ENCODE peak calls at places on chromosomes 5 and 9, in seven cellular contexts. T, L, B, V, S, Y and N are unnamed samples.

GRCh38 chr9:125513634-125514413 is 193.2 kb downstream of the MAPKAP1 start:
- DNase-seq in T (peak), L (peak), B (no peak), V (no peak), S (no peak), Y (peak), N (no peak)

GRCh38 chr5:51382508-51382758 is 815 bp upstream of the ISL1 start:
- DNase-seq in T (no peak), L (no peak), B (peak), V (no peak), S (peak), Y (no peak), N (no peak)

GRCh38 chr5:67094476-67095300 is 101.9 kb downstream of the CD180 start:
- DNase-seq in T (peak), L (peak), B (no peak), V (peak), S (peak), Y (no peak), N (no peak)

GRCh38 chr9:105098370-105098769 is 146.1 kb upstream of the SLC44A1 start:
- DNase-seq in T (no peak), L (no peak), B (no peak), V (no peak), S (no peak), Y (no peak), N (no peak)

GRCh38 chr5:181121675-181122561 is 9.1 kb downstream of the OR2V1 start:
- DNase-seq in T (no peak), L (no peak), B (no peak), V (no peak), S (peak), Y (no peak), N (no peak)

GRCh38 chr5:127870914-127871313 is 167.7 kb downstream of the CCDC192 start:
- DNase-seq in T (no peak), L (no peak), B (no peak), V (no peak), S (no peak), Y (no peak), N (no peak)

GRCh38 chr9:96137666-96138429 is 164.1 kb downstream of the HSD17B3 start:
- DNase-seq in T (peak), L (peak), B (no peak), V (no peak), S (peak), Y (no peak), N (no peak)

GRCh38 chr5:6399978-6400910 is 21.9 kb upstream of the MED10 start:
- DNase-seq in T (peak), L (peak), B (no peak), V (no peak), S (no peak), Y (no peak), N (no peak)

GRCh38 chr9:75027187-75028107 is 646 bp downstream of the CARNMT1 start:
- DNase-seq in T (peak), L (peak), B (no peak), V (peak), S (peak), Y (peak), N (peak)

GRCh38 chr5:56986631-56986957 is 34.7 kb upstream of the MIER3 start:
- DNase-seq in T (no peak), L (no peak), B (no peak), V (no peak), S (no peak), Y (no peak), N (no peak)

GRCh38 chr9:121440265-121440664 is 59.4 kb downstream of the GGTA1 start:
- DNase-seq in T (peak), L (no peak), B (no peak), V (no peak), S (peak), Y (no peak), N (no peak)

GRCh38 chr9:35771524-35771923 is 17.4 kb upstream of the MSMP start:
- DNase-seq in T (no peak), L (no peak), B (no peak), V (no peak), S (no peak), Y (no peak), N (no peak)

GRCh38 chr9:124011460-124012301 is at the start of gene LHX2:
- DNase-seq in T (peak), L (peak), B (peak), V (peak), S (peak), Y (peak), N (peak)

GRCh38 chr5:14743601-14744295 is 79.2 kb downstream of the OTULIN start:
- DNase-seq in T (peak), L (no peak), B (no peak), V (no peak), S (no peak), Y (no peak), N (no peak)

GRCh38 chr5:32280656-32281081 is 32.1 kb downstream of the MTMR12 start:
- DNase-seq in T (no peak), L (no peak), B (no peak), V (no peak), S (no peak), Y (no peak), N (no peak)

GRCh38 chr5:74763504-74763903 is 3.4 kb downstream of the GFM2 start:
- DNase-seq in T (peak), L (peak), B (no peak), V (no peak), S (no peak), Y (no peak), N (no peak)

GRCh38 chr5:163033656-163034055 is 403.7 kb upstream of the CCNG1 start:
- DNase-seq in T (no peak), L (no peak), B (no peak), V (no peak), S (no peak), Y (no peak), N (no peak)

GRCh38 chr9:109167716-109168115 is 667 bp upstream of the FRRS1L start:
- DNase-seq in T (no peak), L (no peak), B (no peak), V (no peak), S (no peak), Y (no peak), N (no peak)

GRCh38 chr5:54446169-54446786 is 9.2 kb upstream of the HSPB3 start:
- DNase-seq in T (no peak), L (no peak), B (no peak), V (no peak), S (no peak), Y (no peak), N (no peak)

GRCh38 chr9:110443146-110443877 is 105.6 kb upstream of the TXNDC8 start:
- DNase-seq in T (peak), L (peak), B (no peak), V (no peak), S (no peak), Y (peak), N (no peak)

GRCh38 chr5:172820046-172820767 is 13.8 kb upstream of the ERGIC1 start:
- DNase-seq in T (peak), L (no peak), B (no peak), V (no peak), S (no peak), Y (no peak), N (no peak)

GRCh38 chr5:175658299-175659145 is 651 bp downstream of the HRH2 start:
- DNase-seq in T (no peak), L (no peak), B (peak), V (peak), S (peak), Y (no peak), N (no peak)

GRCh38 chr5:133846478-133847226 is 121.8 kb downstream of the C5orf15 start:
- DNase-seq in T (no peak), L (no peak), B (no peak), V (no peak), S (no peak), Y (no peak), N (no peak)

GRCh38 chr9:70668751-70669150 is 254.3 kb upstream of the KLF9 start:
- DNase-seq in T (no peak), L (no peak), B (no peak), V (no peak), S (no peak), Y (no peak), N (no peak)

GRCh38 chr9:95574176-95574575 is 57.4 kb upstream of the PTCH1 start:
- DNase-seq in T (no peak), L (no peak), B (no peak), V (no peak), S (no peak), Y (no peak), N (no peak)

GRCh38 chr9:134837529-134837928 is 43.1 kb upstream of the FCN2 start:
- DNase-seq in T (peak), L (no peak), B (no peak), V (no peak), S (no peak), Y (no peak), N (no peak)

GRCh38 chr9:130320697-130321080 is 55.1 kb downstream of the HMCN2 start:
- DNase-seq in T (no peak), L (no peak), B (no peak), V (peak), S (peak), Y (no peak), N (peak)

GRCh38 chr9:10252174-10252573 is 360.6 kb downstream of the PTPRD start:
- DNase-seq in T (no peak), L (peak), B (no peak), V (no peak), S (no peak), Y (no peak), N (no peak)

GRCh38 chr9:73667749-73668148 is 516.1 kb downstream of the ANXA1 start:
- DNase-seq in T (no peak), L (peak), B (no peak), V (no peak), S (peak), Y (peak), N (no peak)

GRCh38 chr9:73919712-73920111 is 577.4 kb upstream of the RORB start:
- DNase-seq in T (no peak), L (no peak), B (peak), V (no peak), S (no peak), Y (no peak), N (no peak)

GRCh38 chr5:177478711-177479646 is 5.5 kb upstream of the DBN1 start:
- DNase-seq in T (peak), L (peak), B (no peak), V (no peak), S (no peak), Y (peak), N (no peak)

GRCh38 chr5:122287101-122287500 is 24.9 kb upstream of the SNCAIP start:
- DNase-seq in T (no peak), L (peak), B (no peak), V (no peak), S (no peak), Y (no peak), N (no peak)

GRCh38 chr5:81121836-81122235 is 111.3 kb upstream of the CKMT2 start:
- DNase-seq in T (peak), L (no peak), B (no peak), V (no peak), S (no peak), Y (no peak), N (no peak)
- H3K18ac ChIP-seq in T (no peak), L (no peak), B (no peak), V (no peak), S (no peak), Y (no peak), N (no peak)

GRCh38 chr9:93202919-93203712 is 19.2 kb downstream of the WNK2 start:
- DNase-seq in T (no peak), L (no peak), B (no peak), V (no peak), S (no peak), Y (no peak), N (no peak)
- H3K18ac ChIP-seq in T (no peak), L (no peak), B (peak), V (no peak), S (no peak), Y (no peak), N (no peak)

GRCh38 chr5:154134499-154134898 is 56.0 kb upstream of the GALNT10 start:
- DNase-seq in T (no peak), L (no peak), B (no peak), V (no peak), S (no peak), Y (no peak), N (no peak)

GRCh38 chr5:154133591-154133990 is 56.9 kb upstream of the GALNT10 start:
- DNase-seq in T (no peak), L (peak), B (no peak), V (no peak), S (no peak), Y (no peak), N (no peak)

GRCh38 chr5:154136141-154136540 is 54.4 kb upstream of the GALNT10 start:
- DNase-seq in T (no peak), L (no peak), B (no peak), V (no peak), S (no peak), Y (peak), N (no peak)

GRCh38 chr5:154132718-154133307 is 57.7 kb upstream of the GALNT10 start:
- DNase-seq in T (no peak), L (no peak), B (no peak), V (no peak), S (no peak), Y (no peak), N (no peak)

DNA sequence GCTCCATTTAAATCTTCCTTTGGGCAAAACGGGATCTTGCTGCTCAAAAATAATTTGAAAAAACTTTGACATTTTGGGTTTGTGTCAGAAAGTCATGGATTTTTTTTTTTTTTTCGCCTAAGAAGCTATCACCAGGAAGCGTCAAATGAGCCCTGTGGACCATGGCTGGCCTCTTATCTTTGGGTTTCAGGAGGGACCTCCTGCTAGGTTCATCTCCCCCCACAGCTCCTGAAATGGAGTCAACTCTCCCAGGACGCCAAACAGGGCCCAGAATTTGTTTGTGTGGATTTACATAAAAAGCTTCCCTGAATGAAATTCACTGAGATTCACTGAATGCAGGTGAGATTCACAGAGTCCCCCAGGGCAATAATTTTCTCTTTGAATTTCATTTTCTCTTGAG is 55.4 kb upstream of the GALNT10 start:
- DNase-seq in T (no peak), L (no peak), B (no peak), V (no peak), S (no peak), Y (no peak), N (no peak)
- H3K18ac ChIP-seq in T (no peak), L (no peak), B (no peak), V (no peak), S (no peak), Y (no peak), N (no peak)

DNA sequence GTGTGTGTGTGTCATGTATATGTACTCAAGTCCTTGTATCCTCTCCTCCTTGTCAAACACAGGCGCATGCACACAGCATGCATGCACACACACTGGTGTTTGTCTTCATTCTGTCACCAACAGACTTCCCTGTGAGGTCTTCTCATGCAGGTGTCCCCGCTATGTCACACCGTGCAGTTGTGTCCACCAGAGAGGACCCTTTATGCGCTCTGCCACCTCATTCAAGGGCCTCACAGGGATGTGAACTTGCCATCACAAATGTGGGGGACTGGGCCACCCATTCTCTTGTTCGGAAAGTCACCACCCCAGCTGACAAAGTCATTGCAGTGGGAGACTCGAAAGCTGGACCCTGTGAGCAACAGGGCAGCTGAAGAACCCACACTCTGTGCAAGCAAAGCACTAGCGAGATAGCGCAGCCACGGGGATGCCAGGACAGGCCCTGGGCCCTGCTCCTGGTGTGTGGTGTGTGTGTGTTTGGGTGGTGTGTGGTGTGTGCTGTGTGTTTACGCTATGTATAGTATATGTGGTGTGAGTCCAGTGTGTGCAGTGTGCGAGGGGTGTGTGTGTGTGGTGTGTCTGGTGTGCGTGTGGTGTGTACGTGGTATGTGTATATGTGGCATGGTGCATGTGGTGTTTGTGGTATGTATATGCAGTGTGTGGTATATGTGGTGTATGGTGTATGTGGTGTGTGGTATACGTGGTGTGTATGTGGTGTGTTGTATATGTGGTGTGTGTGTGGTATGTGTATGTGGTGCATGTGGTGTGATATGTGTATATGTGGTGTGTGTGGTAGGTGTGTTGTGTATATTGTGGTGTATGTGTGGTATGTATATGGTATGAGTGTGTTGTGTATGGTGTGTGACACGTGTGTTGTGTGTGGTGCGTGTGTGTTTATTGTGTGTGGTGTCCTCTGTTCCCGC is 30.9 kb upstream of the NXNL2 start:
- DNase-seq in T (no peak), L (no peak), B (no peak), V (no peak), S (no peak), Y (no peak), N (no peak)
- H3K18ac ChIP-seq in T (no peak), L (no peak), B (no peak), V (no peak), S (no peak), Y (no peak), N (no peak)

DNA sequence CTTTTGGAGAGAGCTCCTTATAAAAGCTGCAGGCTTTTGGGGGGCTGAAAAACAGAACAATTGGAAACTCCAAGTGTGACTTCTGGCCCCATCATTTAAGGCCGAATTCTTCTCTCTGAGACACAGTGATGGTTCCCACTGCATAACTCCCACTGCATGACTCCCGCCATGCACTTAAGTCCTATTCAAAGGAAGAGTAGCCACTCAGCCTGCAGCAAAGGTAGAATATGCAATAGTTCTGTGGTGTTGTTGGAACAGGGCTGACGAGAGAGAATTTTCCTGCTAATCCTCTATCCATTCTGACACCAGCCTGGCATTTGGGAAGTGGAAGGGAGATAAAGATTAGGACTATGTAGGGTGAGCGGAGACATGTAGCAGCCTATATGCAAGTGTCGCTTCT is 185.6 kb upstream of the ZNF462 start:
- DNase-seq in T (no peak), L (no peak), B (no peak), V (no peak), S (peak), Y (no peak), N (peak)
- H3K18ac ChIP-seq in T (no peak), L (no peak), B (no peak), V (no peak), S (no peak), Y (no peak), N (no peak)

DNA sequence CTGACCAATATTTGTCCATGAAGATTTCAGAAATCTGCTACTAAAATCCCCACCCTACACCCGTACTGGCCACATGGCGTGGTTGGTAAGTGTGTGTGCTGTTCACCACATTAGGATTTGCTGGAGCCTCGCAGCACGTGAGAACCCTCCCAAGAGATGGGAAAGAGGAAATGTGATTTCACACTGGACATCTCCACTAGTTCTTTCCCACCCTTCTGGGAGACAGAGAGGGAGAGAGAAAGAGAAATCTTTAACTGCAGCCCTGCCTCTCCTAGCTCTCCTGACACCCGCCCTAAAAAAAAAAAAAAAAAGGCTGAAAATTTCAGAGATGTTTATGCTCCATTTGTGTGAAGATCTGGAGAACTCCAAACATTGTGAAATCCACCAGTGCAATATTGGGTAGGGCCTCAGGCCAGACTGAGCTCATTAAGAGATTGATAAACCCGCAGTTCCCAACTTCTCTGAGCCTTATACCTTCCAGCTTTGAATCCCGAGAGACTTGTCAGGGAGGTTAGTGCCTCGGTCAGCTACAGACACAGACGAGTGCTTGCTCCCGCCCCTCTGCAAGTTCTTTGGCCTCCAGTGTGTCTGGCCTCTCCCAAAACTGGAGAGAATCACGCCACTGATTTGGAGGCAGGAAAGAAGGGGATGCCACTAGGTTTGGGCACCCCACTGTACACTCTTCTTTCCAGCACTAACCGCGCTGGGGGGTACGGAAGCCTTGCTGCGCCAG is 1.9 kb downstream of the SPRY4 start:
- DNase-seq in T (peak), L (peak), B (peak), V (no peak), S (no peak), Y (peak), N (no peak)
- H3K18ac ChIP-seq in T (peak), L (peak), B (peak), V (no peak), S (peak), Y (peak), N (peak)

GRCh38 chr9:76880210-76880609 is 25.7 kb downstream of the PRUNE2 start:
- DNase-seq in T (no peak), L (no peak), B (no peak), V (no peak), S (no peak), Y (no peak), N (no peak)
- H3K18ac ChIP-seq in T (no peak), L (no peak), B (no peak), V (no peak), S (no peak), Y (no peak), N (no peak)

GRCh38 chr5:69033690-69034089 is 60.1 kb upstream of the SLC30A5 start:
- DNase-seq in T (no peak), L (no peak), B (no peak), V (no peak), S (no peak), Y (no peak), N (no peak)
- H3K18ac ChIP-seq in T (no peak), L (no peak), B (no peak), V (no peak), S (no peak), Y (no peak), N (no peak)

DNA sequence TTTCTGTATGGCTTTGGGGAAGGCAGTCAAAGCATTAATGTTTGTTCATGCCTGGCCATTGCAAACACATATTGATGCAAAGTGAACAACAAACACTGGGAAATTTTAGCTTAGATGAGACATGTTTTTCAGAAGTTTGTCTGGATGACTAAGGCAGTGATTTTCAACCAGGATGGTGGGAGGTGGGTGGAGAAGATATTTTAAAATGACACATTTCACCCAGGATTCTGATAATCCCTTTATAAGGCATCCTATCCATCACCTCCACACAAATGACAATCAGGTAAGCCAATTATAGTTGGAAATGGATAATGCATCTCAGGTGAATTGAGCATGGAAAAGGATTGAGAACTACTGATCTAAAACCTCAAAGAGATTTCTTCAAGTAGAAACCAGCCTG is 57.4 kb upstream of the SV2C start:
- DNase-seq in T (no peak), L (no peak), B (no peak), V (no peak), S (no peak), Y (no peak), N (no peak)
- H3K18ac ChIP-seq in T (no peak), L (no peak), B (no peak), V (no peak), S (no peak), Y (no peak), N (no peak)

GRCh38 chr5:161630948-161631347 is 54.6 kb upstream of the GABRA6 start:
- DNase-seq in T (no peak), L (no peak), B (no peak), V (no peak), S (no peak), Y (no peak), N (no peak)
- H3K18ac ChIP-seq in T (no peak), L (no peak), B (peak), V (no peak), S (no peak), Y (no peak), N (no peak)